ENCODE peak calls at places on chromosomes 11 and 22, in six cellular contexts. P is K562, U is HepG2, J is GM12878, S is A549, N is upper lobe of left lung. G is an unnamed sample. For H3K4me1, the result is how much of the 10 kb centered on the place peaks cover.

GRCh38 chr11:36753960-36754359 is 155.9 kb upstream of the RAG2 start:
- ATAC-seq in J (no peak), U (no peak), N (no peak), P (no peak), S (no peak), G (no peak)

GRCh38 chr11:76206327-76207081 is at the start of gene WNT11:
- ATAC-seq in J (peak), U (no peak), S (peak), P (peak), N (peak), G (peak)

GRCh38 chr11:92557848-92558247 is 333.2 kb downstream of the FAT3 start:
- ATAC-seq in S (no peak), U (no peak), J (no peak), P (no peak), N (no peak), G (no peak)

GRCh38 chr22:35904752-35905151 is 123.9 kb downstream of the RBFOX2 start:
- ATAC-seq in N (no peak), J (no peak), S (no peak), U (no peak), P (no peak), G (no peak)

GRCh38 chr11:86492370-86493030 is 117.8 kb downstream of the CCDC81 start:
- ATAC-seq in N (no peak), U (no peak), J (no peak), P (no peak), S (no peak), G (no peak)

GRCh38 chr11:9461068-9461759 is 402 bp downstream of the ZNF143 start:
- ATAC-seq in J (peak), U (peak), S (peak), P (peak), N (peak), G (peak)

GRCh38 chr22:36211237-36211881 is 9.8 kb upstream of the APOL4 start:
- ATAC-seq in P (peak), S (no peak), J (peak), U (no peak), N (peak), G (no peak)

GRCh38 chr11:83011333-83012167 is 60.1 kb downstream of the RAB30 start:
- ATAC-seq in U (no peak), N (no peak), S (no peak), P (no peak), J (no peak), G (no peak)

GRCh38 chr11:73192272-73192671 is 25.8 kb upstream of the P2RY2 start:
- ATAC-seq in N (no peak), U (no peak), P (no peak), S (no peak), J (no peak), G (no peak)

GRCh38 chr11:58941838-58942237 is 2.5 kb downstream of the GLYATL1 start:
- ATAC-seq in U (no peak), P (no peak), N (no peak), S (no peak), J (no peak), G (no peak)

GRCh38 chr11:85787168-85787567 is 23.8 kb downstream of the SYTL2 start:
- ATAC-seq in N (no peak), J (no peak), U (no peak), P (no peak), S (no peak), G (no peak)

GRCh38 chr11:131691558-131692041 is 321.2 kb downstream of the NTM start:
- ATAC-seq in P (peak), J (no peak), S (peak), N (peak), U (peak), G (no peak)

GRCh38 chr11:46686886-46687810 is 13.3 kb downstream of the ARHGAP1 start:
- ATAC-seq in P (no peak), U (no peak), J (no peak), N (peak), S (no peak), G (peak)

GRCh38 chr11:122277553-122277952 is 161.5 kb upstream of the BLID start:
- ATAC-seq in S (no peak), N (no peak), U (no peak), J (no peak), P (no peak), G (no peak)

GRCh38 chr22:31733580-31734079 is 16.3 kb downstream of the PRR14L start:
- ATAC-seq in U (no peak), N (no peak), J (no peak), S (no peak), P (no peak), G (no peak)

GRCh38 chr11:130611791-130612251 is 163.4 kb downstream of the ADAMTS15 start:
- ATAC-seq in J (no peak), U (no peak), N (no peak), S (peak), P (no peak), G (no peak)

GRCh38 chr22:17888855-17889254 is 114.6 kb upstream of the BID start:
- ATAC-seq in N (no peak), U (no peak), P (peak), S (no peak), J (no peak), G (no peak)

GRCh38 chr22:36367479-36367878 is 20.3 kb downstream of the MYH9 start:
- ATAC-seq in P (no peak), U (no peak), N (no peak), J (no peak), S (no peak), G (no peak)

GRCh38 chr22:47072642-47072967 is 310.2 kb downstream of the TBC1D22A start:
- ATAC-seq in J (no peak), N (no peak), P (no peak), S (no peak), U (no peak), G (no peak)

GRCh38 chr11:64610596-64610995 is 19.6 kb downstream of the SLC22A12 start:
- ATAC-seq in P (no peak), U (no peak), N (no peak), J (no peak), S (no peak), G (no peak)

GRCh38 chr11:11947825-11948224 is 60.6 kb downstream of the DKK3 start:
- ATAC-seq in S (no peak), P (no peak), U (no peak), J (no peak), N (no peak), G (no peak)

GRCh38 chr11:93895106-93895862 is 44.9 kb upstream of the VSTM5 start:
- ATAC-seq in J (peak), U (peak), P (peak), N (peak), S (peak), G (no peak)

GRCh38 chr22:33524511-33525270 is 395.6 kb downstream of the LARGE1 start:
- ATAC-seq in S (no peak), P (no peak), J (no peak), N (no peak), U (no peak), G (no peak)

GRCh38 chr22:20987375-20987774 is 5.3 kb downstream of the LZTR1 start:
- ATAC-seq in J (no peak), S (no peak), U (no peak), P (no peak), N (no peak), G (no peak)

GRCh38 chr11:17294033-17294432 is 17.5 kb downstream of the NUCB2 start:
- ATAC-seq in N (no peak), S (no peak), P (no peak), U (no peak), J (peak), G (no peak)

GRCh38 chr11:22785251-22785650 is 44.4 kb downstream of the SVIP start:
- ATAC-seq in J (no peak), U (no peak), P (no peak), N (no peak), S (no peak), G (no peak)

GRCh38 chr22:36966851-36967535 is 52.3 kb downstream of the TST start:
- ATAC-seq in P (no peak), N (no peak), J (no peak), S (no peak), U (no peak), G (no peak)

GRCh38 chr11:4203603-4204360 is 109.2 kb downstream of the RRM1 start:
- ATAC-seq in J (no peak), U (peak), N (no peak), P (peak), S (peak), G (no peak)

GRCh38 chr22:38021201-38021600 is 36.0 kb upstream of the PICK1 start:
- ATAC-seq in P (no peak), U (no peak), S (no peak), J (no peak), N (no peak), G (no peak)

GRCh38 chr11:109946322-109946846 is 146.8 kb upstream of the ZC3H12C start:
- ATAC-seq in J (peak), P (peak), U (peak), S (peak), N (peak), G (peak)

GRCh38 chr11:117130879-117131278 is 13.2 kb upstream of the PAFAH1B2 start:
- ATAC-seq in U (no peak), P (no peak), J (no peak), S (peak), N (no peak), G (no peak)

GRCh38 chr22:37381489-37381888 is 45.8 kb downstream of the ELFN2 start:
- ATAC-seq in U (no peak), J (no peak), N (no peak), P (no peak), S (no peak), G (no peak)

GRCh38 chr22:35404176-35404575 is 4.2 kb downstream of the MCM5 start:
- ATAC-seq in J (no peak), S (no peak), U (no peak), N (no peak), P (no peak), G (no peak)

GRCh38 chr11:64643258-64643881 is 52.4 kb downstream of the SLC22A12 start:
- ATAC-seq in U (no peak), J (no peak), S (peak), P (peak), N (peak), G (peak)

GRCh38 chr22:50532824-50533344 is 3.1 kb upstream of the TYMP start:
- ATAC-seq in N (no peak), P (no peak), S (no peak), U (no peak), J (no peak), G (no peak)
- H3K27ac ChIP-seq in N (peak), P (peak), S (peak), U (no peak), J (peak), G (no peak)

DNA sequence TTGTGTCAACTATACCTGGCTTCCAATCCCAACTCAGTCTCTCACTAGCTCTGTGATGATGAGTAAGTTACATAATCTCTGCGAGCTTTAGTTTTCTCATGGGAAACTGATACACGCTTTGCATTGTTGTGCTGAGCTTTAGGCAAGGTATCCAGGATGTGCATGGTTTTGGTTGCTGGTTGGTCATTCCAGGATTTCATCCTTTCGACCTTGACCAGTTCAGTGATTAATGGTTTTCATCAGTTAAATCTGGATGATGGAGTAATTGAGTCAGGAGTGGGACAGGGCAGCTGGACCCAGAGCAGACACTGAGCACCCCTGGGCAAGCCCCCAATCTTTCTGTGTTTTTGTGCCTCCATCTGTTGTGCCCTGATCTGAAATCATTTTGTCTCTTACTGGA is 417.3 kb upstream of the CADM1 start:
- ATAC-seq in J (peak), P (no peak), U (no peak), S (no peak), N (no peak), G (no peak)
- TF ChIP-seq EP300 in J (no peak), P (no peak), U (no peak), S (no peak), N (no peak), G (no peak)

DNA sequence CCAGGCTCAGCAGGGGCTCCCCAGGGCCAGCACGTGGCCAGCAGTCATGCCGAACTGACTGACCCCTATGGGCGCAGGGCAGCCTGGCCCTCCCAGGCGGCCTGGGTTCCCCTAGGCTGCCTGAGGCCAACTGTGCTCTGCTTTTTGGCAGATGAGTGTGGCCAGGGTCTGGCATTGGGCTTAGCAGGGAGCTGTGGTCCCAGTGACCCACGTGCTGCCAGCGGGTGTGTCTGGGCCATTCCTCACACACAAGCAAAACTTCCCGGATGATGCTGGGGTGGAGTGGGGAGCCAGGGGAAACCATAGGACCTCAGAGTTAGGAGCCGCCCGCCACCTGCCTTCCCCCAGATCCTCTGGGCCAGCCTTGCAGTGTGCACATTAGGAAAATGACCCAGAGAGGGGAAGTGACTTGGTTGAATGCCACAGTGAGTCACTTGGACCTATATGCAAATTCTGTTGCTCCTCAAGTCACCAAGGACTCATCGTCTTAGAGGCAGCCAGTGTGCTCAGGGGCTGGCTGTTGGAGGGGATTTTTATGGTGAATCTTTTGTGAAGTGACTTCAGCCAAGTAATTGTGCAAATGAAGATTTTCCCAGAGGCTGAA is 6.6 kb downstream of the ADORA2A start:
- ATAC-seq in J (peak), U (no peak), P (no peak), N (peak), S (no peak), G (peak)
- H3K4me1 ChIP-seq in J (half or more), U (under half), P (under half), N (half or more), S (under half), G (half or more)

GRCh38 chr11:114199051-114199450 is 97.1 kb upstream of the NNMT start:
- ATAC-seq in S (no peak), U (no peak), J (no peak), P (no peak), N (no peak), G (no peak)

GRCh38 chr11:114200351-114200750 is 95.8 kb upstream of the NNMT start:
- ATAC-seq in N (no peak), J (no peak), S (no peak), P (no peak), U (no peak), G (no peak)

GRCh38 chr11:114196994-114197702 is 99.1 kb upstream of the NNMT start:
- ATAC-seq in U (no peak), P (no peak), J (no peak), N (peak), S (no peak), G (peak)

GRCh38 chr11:114195981-114196731 is 100.0 kb upstream of the NNMT start:
- ATAC-seq in U (peak), P (peak), S (no peak), N (peak), J (no peak), G (no peak)

DNA sequence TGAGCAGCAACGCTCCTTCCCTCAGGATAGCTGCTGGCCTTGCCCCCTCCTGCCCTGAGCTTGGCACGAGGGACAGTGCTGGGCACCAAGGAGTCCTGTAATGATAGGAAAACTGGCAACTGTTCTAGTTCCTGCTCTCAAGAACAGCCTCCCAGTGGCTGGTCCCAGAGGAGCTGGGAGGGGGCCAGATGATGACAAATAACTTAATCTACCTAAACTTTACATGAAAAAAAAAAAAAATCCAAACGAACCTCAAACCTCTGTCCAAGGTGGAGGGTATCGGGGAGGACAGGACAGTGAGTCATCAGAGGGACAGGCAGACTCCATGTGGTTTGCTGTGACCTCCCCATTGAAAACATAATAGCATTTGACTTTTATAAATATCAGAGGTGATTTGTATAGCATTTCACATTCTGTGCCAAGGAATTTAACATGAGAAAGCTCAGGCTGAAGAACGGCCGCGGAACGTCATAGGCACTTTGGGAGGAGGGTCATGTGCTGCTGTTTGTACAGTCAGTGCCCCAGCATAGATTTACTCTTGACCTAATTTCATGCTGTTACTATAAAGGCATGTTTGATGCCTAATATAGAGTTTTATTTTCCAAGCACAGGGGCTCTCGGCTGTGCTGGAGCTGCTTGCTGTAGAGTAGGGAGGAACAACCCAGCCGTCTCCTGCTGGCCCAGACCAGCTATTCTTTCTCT is 98.2 kb upstream of the NNMT start:
- ATAC-seq in S (no peak), J (no peak), P (no peak), U (no peak), N (peak), G (peak)
- H3K27ac ChIP-seq in S (no peak), J (no peak), P (no peak), U (no peak), N (peak), G (peak)

G was measured in gastroesophageal sphincter.